ENCODE peak calls at places on chromosomes 3 and 15, in five cellular contexts. V is A172, I is NCI-H524 treated with DMSO at 0.1 percent for 48 hours, A is stomach, U is EL. J is an unnamed sample.

GRCh38 chr15:86879250-86880229 is 799.9 kb downstream of the AGBL1 start:
- DNase-seq in V (no peak), I (no peak), A (no peak), U (no peak), J (peak)

GRCh38 chr15:42650208-42651066 is 75.0 kb downstream of the STARD9 start:
- DNase-seq in V (peak), I (peak), A (peak), U (peak), J (peak)

GRCh38 chr15:26936502-26936901 is 34.5 kb upstream of the GABRG3 start:
- DNase-seq in V (no peak), I (no peak), A (no peak), U (no peak), J (no peak)

GRCh38 chr3:94423566-94423965 is 360.7 kb downstream of the NSUN3 start:
- DNase-seq in V (no peak), I (no peak), A (no peak), U (peak), J (peak)

GRCh38 chr15:62209821-62210220 is 44.7 kb upstream of the C2CD4B start:
- DNase-seq in V (no peak), I (no peak), A (peak), U (no peak), J (no peak)

GRCh38 chr15:81469154-81469553 is 95.1 kb upstream of the TMC3 start:
- DNase-seq in V (no peak), I (no peak), A (no peak), U (no peak), J (no peak)

GRCh38 chr3:129345971-129346370 is 67.3 kb downstream of the HMCES start:
- DNase-seq in V (no peak), I (no peak), A (no peak), U (no peak), J (peak)

GRCh38 chr15:58229297-58229768 is 91.2 kb downstream of the AQP9 start:
- DNase-seq in V (no peak), I (no peak), A (no peak), U (no peak), J (no peak)

GRCh38 chr15:90413411-90414379 is 25.7 kb downstream of the IQGAP1 start:
- DNase-seq in V (peak), I (no peak), A (no peak), U (peak), J (peak)

GRCh38 chr3:123152656-123153055 is 49.1 kb upstream of the SEC22A start:
- DNase-seq in V (no peak), I (no peak), A (no peak), U (no peak), J (no peak)

GRCh38 chr3:69058180-69058946 is 6.2 kb upstream of the TMF1 start:
- DNase-seq in V (no peak), I (no peak), A (no peak), U (no peak), J (no peak)

GRCh38 chr3:5187152-5187919 is at the start of gene EDEM1:
- DNase-seq in V (peak), I (peak), A (peak), U (peak), J (peak)

GRCh38 chr15:30922469-30923311 is 19.0 kb downstream of the FAN1 start:
- DNase-seq in V (peak), I (no peak), A (peak), U (peak), J (peak)

GRCh38 chr3:186532641-186533072 is 11.5 kb downstream of the CRYGS start:
- DNase-seq in V (no peak), I (no peak), A (no peak), U (no peak), J (no peak)

GRCh38 chr3:9937839-9938238 is 4.2 kb downstream of the CRELD1 start:
- DNase-seq in V (no peak), I (no peak), A (no peak), U (no peak), J (no peak)

GRCh38 chr3:133280591-133280990 is 119.3 kb upstream of the BFSP2 start:
- DNase-seq in V (no peak), I (no peak), A (no peak), U (no peak), J (no peak)

GRCh38 chr3:156180077-156180476 is 59.7 kb downstream of the KCNAB1 start:
- DNase-seq in V (peak), I (peak), A (no peak), U (peak), J (peak)

GRCh38 chr3:156677536-156677935 is 3.1 kb downstream of the TIPARP start:
- DNase-seq in V (no peak), I (no peak), A (no peak), U (no peak), J (peak)

GRCh38 chr3:193762657-193763056 is 169.6 kb downstream of the OPA1 start:
- DNase-seq in V (no peak), I (no peak), A (no peak), U (no peak), J (no peak)

GRCh38 chr15:74490339-74490689 is 29.4 kb upstream of the UBL7 start:
- DNase-seq in V (no peak), I (no peak), A (no peak), U (no peak), J (no peak)

GRCh38 chr3:46865546-46865945 is 2.3 kb upstream of the MYL3 start:
- DNase-seq in V (no peak), I (no peak), A (no peak), U (no peak), J (no peak)